ENCODE peak calls at places on chromosomes 4 and X, in nine cellular contexts. S is hypothalamus; N is ELF-1; Y is nucleus accumbens; I is activated CD4-positive, alpha-beta memory T cell treated with anti-CD3 and anti-CD28 coated beads, Interleukin-2, amount 10 ng/mL, durations not matched to agents 7 days and 5 days; D is posterior vena cava; F is activated CD8-positive, alpha-beta T cell treated with anti-CD3 and anti-CD28 coated beads, Interleukin-2, amount 10 ng/mL, durations not matched to agents 7 days and 5 days; V is activated CD8-positive, alpha-beta memory T cell treated with anti-CD3 and anti-CD28 coated beads, Interleukin-2, amount 10 ng/mL, durations not matched to agents 7 days and 5 days; A is naive B cell. M is an unnamed sample.

GRCh38 chr4:18039113-18039512 is 17.6 kb upstream of the LCORL start:
- DNase-seq in Y (no peak), N (no peak), F (no peak), A (no peak), V (no peak), I (no peak), S (no peak), D (no peak), M (no peak)

GRCh38 chrX:9501362-9501761 is 36.5 kb downstream of the TBL1X start:
- DNase-seq in N (no peak), A (no peak), F (no peak), D (no peak), S (no peak), V (no peak), I (no peak), Y (no peak), M (no peak)

GRCh38 chr4:168711197-168712120 is 214.6 kb downstream of the PALLD start:
- DNase-seq in D (peak; percentile 76), S (no peak), I (no peak), Y (no peak), A (no peak), N (no peak), F (no peak), V (no peak), M (no peak)

GRCh38 chrX:39903937-39904336 is 193.8 kb downstream of the BCOR start:
- DNase-seq in F (no peak), V (peak; percentile 43), A (no peak), I (peak; percentile 17), D (no peak), Y (no peak), N (no peak), S (no peak), M (no peak)

GRCh38 chrX:78329486-78329885 is 2.1 kb upstream of the CYSLTR1 start:
- DNase-seq in F (no peak), S (no peak), N (no peak), I (no peak), V (no peak), Y (no peak), A (peak; percentile 41), D (no peak), M (no peak)

GRCh38 chr4:135123632-135124031 is 922.0 kb upstream of the PABPC4L start:
- DNase-seq in F (no peak), A (no peak), D (no peak), N (no peak), I (no peak), S (no peak), Y (no peak), V (no peak), M (no peak)

GRCh38 chrX:19334945-19335626 is 8.6 kb upstream of the PDHA1 start:
- DNase-seq in D (no peak), A (no peak), V (peak; percentile 44), N (peak; percentile 70), F (peak; percentile 40), Y (no peak), S (no peak), I (peak; percentile 23), M (no peak)

GRCh38 chr4:92678292-92678691 is 374.5 kb downstream of the GRID2 start:
- DNase-seq in I (no peak), S (no peak), F (no peak), V (no peak), A (no peak), N (no peak), Y (no peak), D (no peak), M (no peak)

GRCh38 chr4:738781-739280 is 33.2 kb downstream of the PCGF3 start:
- DNase-seq in N (no peak), D (no peak), S (no peak), A (no peak), I (no peak), F (no peak), Y (no peak), V (no peak), M (no peak)

GRCh38 chr4:41418444-41418843 is 119.5 kb upstream of the LIMCH1 start:
- DNase-seq in N (peak; percentile 48), I (no peak), A (no peak), Y (no peak), S (no peak), F (no peak), D (no peak), V (no peak), M (no peak)

GRCh38 chr4:154577324-154577723 is 13.2 kb downstream of the FGA start:
- DNase-seq in N (no peak), I (no peak), F (no peak), Y (no peak), D (no peak), V (no peak), S (no peak), A (no peak), M (no peak)

GRCh38 chr4:153222790-153223417 is 18.7 kb downstream of the TRIM2 start:
- DNase-seq in S (peak; percentile 72), F (peak; percentile 29), I (peak; percentile 23), A (peak; percentile 29), D (peak; percentile 85), V (no peak), Y (peak; percentile 32), N (no peak), M (no peak)

GRCh38 chr4:101142259-101142658 is 205.1 kb downstream of the PPP3CA start:
- DNase-seq in Y (no peak), D (no peak), S (no peak), I (no peak), N (no peak), F (no peak), V (no peak), A (no peak), M (no peak)

GRCh38 chr4:76376534-76376933 is 44.4 kb downstream of the CCDC158 start:
- DNase-seq in A (no peak), V (no peak), S (no peak), F (no peak), D (no peak), I (no peak), Y (no peak), N (no peak), M (no peak)

GRCh38 chr4:185700048-185700447 is 111.9 kb downstream of the SORBS2 start:
- DNase-seq in F (no peak), I (no peak), V (no peak), N (no peak), S (no peak), Y (no peak), D (no peak), A (no peak), M (no peak)